ENCODE peak calls at places on chromosomes 6 and 20, in eight cellular contexts. R is EL, C is fibroblast of pulmonary artery, N is T-cell, D is Kasumi-1, H is stromal cell of bone marrow, J is progenitor cell of endocrine pancreas, B is HCEC 1CT. Z is an unnamed sample.

GRCh38 chr6:4805553-4806307 is 29.5 kb downstream of the CDYL start:
- DNase-seq in H (peak), N (no peak), J (peak), R (peak), B (peak), D (peak), C (peak), Z (no peak)

GRCh38 chr6:35242906-35243305 is 16.6 kb upstream of the ZNF76 start:
- DNase-seq in H (no peak), B (no peak), D (no peak), R (no peak), C (no peak), N (no peak), J (no peak), Z (no peak)

GRCh38 chr6:138563650-138564049 is 64.4 kb upstream of the NHSL1 start:
- DNase-seq in C (no peak), B (no peak), R (no peak), H (no peak), D (no peak), J (no peak), N (no peak), Z (no peak)

GRCh38 chr6:1324926-1325325 is 13.0 kb downstream of the FOXQ1 start:
- DNase-seq in B (no peak), C (no peak), H (no peak), R (peak), J (no peak), N (no peak), D (no peak), Z (no peak)

GRCh38 chr6:112180095-112180820 is 74.1 kb downstream of the LAMA4 start:
- DNase-seq in B (peak), N (peak), C (peak), J (peak), D (peak), H (peak), R (peak), Z (no peak)

GRCh38 chr6:93317587-93317986 is 101.8 kb downstream of the EPHA7 start:
- DNase-seq in J (no peak), C (no peak), N (no peak), B (no peak), R (no peak), H (no peak), D (no peak), Z (no peak)

GRCh38 chr20:24956001-24956761 is 7.1 kb downstream of the CST7 start:
- DNase-seq in J (no peak), R (no peak), H (no peak), N (no peak), B (no peak), D (no peak), C (no peak), Z (no peak)

GRCh38 chr6:141658721-141659120 is 474.0 kb upstream of the GJE1 start:
- DNase-seq in R (no peak), J (no peak), B (no peak), C (no peak), H (no peak), N (no peak), D (no peak), Z (no peak)

GRCh38 chr6:137045221-137045789 is 540 bp upstream of the IL20RA start:
- DNase-seq in N (no peak), D (no peak), B (no peak), J (no peak), C (no peak), H (no peak), R (no peak), Z (no peak)